ENCODE peak calls at places on chromosomes 11 and 22, in four cellular contexts. Z is HFF-Myc, H is bronchial epithelial cell, A is AG09309. Q is an unnamed sample.

GRCh38 chr11:128667873-128668272 is 26.0 kb upstream of the FLI1 start:
- DNase-seq in Z (no peak), H (peak), A (no peak), Q (no peak)

GRCh38 chr11:95505927-95506426 is 275.0 kb upstream of the SESN3 start:
- DNase-seq in Z (no peak), H (no peak), A (peak), Q (peak)

GRCh38 chr22:47687776-47688175 is 925.3 kb downstream of the TBC1D22A start:
- DNase-seq in Z (no peak), H (no peak), A (no peak), Q (no peak)

GRCh38 chr11:117945047-117945820 is 16.0 kb upstream of the TMPRSS13 start:
- DNase-seq in Z (no peak), H (no peak), A (no peak), Q (no peak)

GRCh38 chr11:20118209-20118608 is 42.1 kb downstream of the DBX1 start:
- DNase-seq in Z (no peak), H (no peak), A (no peak), Q (no peak)

GRCh38 chr11:33147559-33147958 is 13.7 kb downstream of the CSTF3 start:
- DNase-seq in Z (no peak), H (peak), A (no peak), Q (no peak)

GRCh38 chr11:84965484-84965883 is 661.7 kb downstream of the DLG2 start:
- DNase-seq in Z (no peak), H (no peak), A (no peak), Q (no peak)

GRCh38 chr22:26245001-26245400 is 75.7 kb downstream of the SEZ6L start:
- DNase-seq in Z (no peak), H (no peak), A (no peak), Q (no peak)

GRCh38 chr11:19918302-19919049 is 205.8 kb downstream of the NAV2 start:
- DNase-seq in Z (no peak), H (no peak), A (peak), Q (no peak)

GRCh38 chr11:105189586-105189985 is 50.0 kb upstream of the CARD18 start:
- DNase-seq in Z (no peak), H (peak), A (no peak), Q (no peak)

GRCh38 chr11:68677432-68677831 is 6.9 kb upstream of the GAL start:
- DNase-seq in Z (peak), H (peak), A (peak), Q (peak)

DNA sequence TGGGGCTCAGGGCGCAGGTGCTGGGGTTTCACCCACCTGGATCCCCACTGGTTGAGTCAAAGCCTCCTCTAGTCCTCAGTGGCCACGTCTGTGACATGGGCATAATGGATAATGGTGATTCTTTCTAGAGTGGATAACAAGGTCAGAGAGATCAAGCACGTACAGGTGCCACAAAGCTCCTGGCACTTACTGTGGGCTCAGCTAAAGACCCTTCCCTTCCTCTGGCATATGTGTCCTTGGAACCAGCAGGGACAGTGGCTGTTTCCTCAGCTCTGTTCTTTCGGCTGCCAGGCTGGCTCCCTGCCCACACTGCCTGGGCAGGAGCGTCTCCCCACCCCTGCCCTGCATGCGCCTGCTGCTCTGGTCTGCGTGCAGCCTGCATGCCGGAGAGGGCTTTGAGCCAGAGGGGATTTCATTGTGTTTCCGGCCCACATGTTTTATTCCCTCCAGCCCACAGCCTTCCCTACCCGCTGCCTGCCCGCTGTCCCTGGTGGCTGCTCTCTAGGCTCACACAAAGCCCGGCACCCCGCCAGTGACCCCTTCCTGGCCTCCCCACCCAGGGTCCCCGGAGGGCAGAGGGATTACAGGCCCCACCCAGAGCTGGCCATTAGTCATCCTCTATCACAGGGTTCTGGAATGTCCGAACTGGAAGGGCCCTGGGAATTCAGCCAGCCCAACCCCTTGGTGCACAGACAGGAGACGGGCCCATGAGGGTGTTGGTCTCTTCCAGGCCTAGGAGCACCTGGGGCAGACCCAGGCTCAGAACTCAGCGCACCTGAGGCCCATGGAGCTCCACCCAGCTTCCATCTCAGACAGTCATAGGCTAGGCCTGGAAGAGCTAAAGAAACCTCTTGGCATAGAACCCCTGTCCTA is 55.3 kb upstream of the GCAT start:
- DNase-seq in Z (peak), H (peak), A (peak), Q (peak)
- TF ChIP-seq CTCF in Z (no peak), H (no peak), A (peak), Q (peak)

GRCh38 chr11:126319374-126319740 is 15.5 kb downstream of the DCPS start:
- DNase-seq in Z (no peak), H (no peak), A (no peak), Q (no peak)

GRCh38 chr11:126322996-126323395 is 19.1 kb downstream of the DCPS start:
- DNase-seq in Z (no peak), H (no peak), A (no peak), Q (no peak)

GRCh38 chr11:126317681-126318641 is 14.1 kb downstream of the DCPS start:
- DNase-seq in Z (peak), H (peak), A (no peak), Q (peak)

GRCh38 chr11:126313826-126314225 is 10.0 kb downstream of the DCPS start:
- DNase-seq in Z (no peak), H (no peak), A (no peak), Q (no peak)

DNA sequence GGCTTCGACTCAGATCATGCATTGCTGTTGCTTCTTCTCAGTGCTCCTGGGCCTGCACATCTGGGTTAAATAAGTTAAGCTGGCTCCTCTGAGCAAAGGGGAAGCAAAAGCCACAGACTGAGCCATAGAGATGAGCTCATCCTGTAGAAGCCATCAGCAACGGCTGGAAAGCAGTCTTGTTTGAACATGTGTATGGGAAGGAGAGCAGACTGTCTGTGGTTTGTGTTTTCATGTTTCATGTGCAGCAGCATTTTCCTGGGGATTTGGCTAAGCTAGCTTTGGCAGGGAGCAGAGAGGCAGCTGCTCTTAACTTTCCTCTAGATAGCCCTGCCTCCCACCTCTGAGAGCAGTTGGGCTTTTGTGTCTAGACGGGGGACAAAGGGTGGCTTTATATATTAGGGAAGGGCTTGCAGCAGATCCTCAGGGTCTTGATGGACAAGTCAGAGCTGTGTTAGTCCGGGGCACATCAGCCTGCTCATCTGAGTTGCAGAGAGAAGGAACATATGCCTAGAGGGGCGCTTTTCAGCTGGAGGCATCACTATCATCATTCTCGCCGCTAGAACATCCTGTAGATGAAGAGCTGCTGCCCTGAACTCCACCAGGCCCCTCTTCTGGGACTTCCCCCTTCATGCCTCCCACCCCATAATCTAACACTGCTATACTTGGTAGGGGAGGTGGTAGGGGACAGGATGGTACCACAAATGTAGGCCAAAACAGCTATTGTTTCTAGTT is 14.9 kb downstream of the DCPS start:
- DNase-seq in Z (peak), H (peak), A (peak), Q (peak)
- H3K4me3 ChIP-seq in Z (peak), H (no peak), A (peak), Q (peak)

GRCh38 chr22:19942886-19943664 is 1.5 kb upstream of the TXNRD2 start:
- DNase-seq in Z (peak), H (peak), A (peak), Q (no peak)

GRCh38 chr22:19940536-19941364 is 822 bp upstream of the COMT start:
- DNase-seq in Z (no peak), H (no peak), A (no peak), Q (no peak)

GRCh38 chr22:19942071-19942885 is 660 bp upstream of the TXNRD2 start:
- DNase-seq in Z (no peak), H (no peak), A (peak), Q (no peak)

GRCh38 chr22:19941365-19942070 is at the start of the genes COMT and TXNRD2:
- DNase-seq in Z (no peak), H (no peak), A (no peak), Q (no peak)

GRCh38 chr22:19943665-19944026 is 2.0 kb upstream of the TXNRD2 start:
- DNase-seq in Z (peak), H (no peak), A (peak), Q (no peak)
- TF ChIP-seq CTCF in Z (no peak), H (no peak), A (peak), Q (peak)

GRCh38 chr11:60482361-60482760 is 10.2 kb upstream of the MS4A12 start:
- DNase-seq in Z (no peak), H (no peak), A (no peak), Q (no peak)
- H3K4me3 ChIP-seq in Z (no peak), H (no peak), A (no peak), Q (no peak)

GRCh38 chr22:23895599-23896144 is 1.5 kb downstream of the MIF start:
- DNase-seq in Z (no peak), H (no peak), A (no peak), Q (no peak)
- TF ChIP-seq CTCF in Z (no peak), H (no peak), A (no peak), Q (no peak)

DNA sequence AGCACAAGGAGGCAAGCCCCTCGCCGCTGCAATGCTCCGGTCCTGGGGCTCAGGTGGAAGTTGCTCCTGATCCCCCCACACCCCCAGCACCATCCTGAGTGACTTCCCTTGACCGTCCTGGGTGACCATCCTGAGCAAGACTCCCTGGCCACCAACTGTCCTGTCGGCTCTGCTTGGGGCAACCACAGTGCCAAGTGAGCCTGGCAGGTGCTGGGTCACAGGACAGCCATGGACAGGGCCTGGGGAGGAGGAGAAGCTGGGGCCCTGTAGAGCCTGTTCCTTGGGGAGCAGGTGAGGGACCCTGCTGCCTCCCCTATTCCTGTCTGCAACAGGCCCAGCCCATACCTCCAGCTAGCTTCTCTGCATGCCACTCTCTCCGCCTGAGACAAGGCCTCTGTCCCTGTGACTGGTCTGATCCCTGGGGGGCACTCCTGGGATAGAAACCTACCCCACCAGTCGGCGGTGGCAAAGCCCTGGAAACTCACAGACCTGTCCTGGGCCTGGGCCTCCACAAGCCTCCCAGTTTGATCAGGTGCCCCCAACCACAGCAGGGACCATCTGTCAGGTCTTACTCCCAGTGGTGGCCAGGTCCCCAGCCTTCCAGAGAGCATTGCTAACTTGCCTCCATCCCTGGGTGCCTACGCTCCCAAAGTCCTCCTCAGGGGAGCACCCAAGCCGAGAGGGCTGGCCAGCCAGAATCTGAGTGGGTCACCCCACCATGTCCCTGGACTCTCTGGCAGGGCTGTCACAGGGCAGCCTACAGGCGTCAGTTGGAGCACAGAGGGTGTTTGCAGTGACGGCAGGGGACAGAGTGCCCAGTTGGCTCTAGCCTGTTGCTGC is 68.7 kb upstream of the WNT7B start:
- DNase-seq in Z (no peak), H (no peak), A (no peak), Q (no peak)
- H3K4me3 ChIP-seq in Z (peak), H (peak), A (peak), Q (peak)

GRCh38 chr22:23179381-23180294 is 671 bp upstream of the BCR start:
- DNase-seq in Z (no peak), H (no peak), A (no peak), Q (no peak)

GRCh38 chr22:23178512-23179254 is 1.6 kb upstream of the BCR start:
- DNase-seq in Z (peak), H (peak), A (no peak), Q (no peak)

GRCh38 chr22:23177197-23177596 is 3.1 kb upstream of the BCR start:
- DNase-seq in Z (no peak), H (no peak), A (no peak), Q (no peak)

GRCh38 chr22:23176645-23177027 is 3.7 kb upstream of the BCR start:
- DNase-seq in Z (no peak), H (no peak), A (no peak), Q (no peak)

DNA sequence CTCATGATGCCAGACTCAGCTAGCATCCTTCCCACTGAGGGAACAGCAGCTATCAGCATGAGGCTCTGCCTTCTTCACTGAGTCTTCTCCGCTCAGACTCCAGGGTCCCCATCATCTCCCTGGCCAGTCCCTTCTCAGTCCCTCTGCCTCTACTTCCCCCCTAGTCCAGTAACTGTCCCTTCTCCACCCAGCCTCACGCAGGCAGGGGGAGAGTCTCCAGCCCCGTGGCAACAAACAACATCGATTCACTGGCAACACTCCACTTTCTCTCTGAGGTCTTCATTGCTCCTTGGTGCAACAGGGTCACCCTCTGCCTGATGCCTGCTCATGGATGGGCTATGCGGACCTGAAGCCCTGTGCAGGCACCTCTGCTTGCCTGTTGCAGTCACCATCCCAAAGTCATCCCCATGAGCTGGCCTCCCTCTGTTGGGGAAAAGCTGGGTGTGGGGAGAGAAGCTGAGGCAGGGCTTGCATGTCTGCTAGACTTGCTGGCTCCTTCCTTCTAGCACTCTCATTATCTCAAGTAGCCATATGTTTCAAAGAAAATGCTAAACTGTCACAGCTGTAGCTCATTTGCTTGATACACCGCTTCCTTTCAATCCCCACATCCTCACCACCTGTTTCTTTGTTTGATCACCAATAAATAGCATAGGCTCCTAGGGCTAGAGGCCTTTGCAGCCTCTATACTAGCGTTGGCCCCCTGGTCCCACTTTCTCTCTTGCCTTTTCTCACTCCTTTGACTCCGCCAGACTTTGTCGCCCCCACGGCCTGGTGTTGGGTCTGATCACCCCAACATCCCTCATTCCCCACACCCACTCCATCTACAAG is 4.3 kb upstream of the BCR start:
- DNase-seq in Z (no peak), H (no peak), A (no peak), Q (no peak)
- TF ChIP-seq CTCF in Z (no peak), H (no peak), A (no peak), Q (no peak)

DNA sequence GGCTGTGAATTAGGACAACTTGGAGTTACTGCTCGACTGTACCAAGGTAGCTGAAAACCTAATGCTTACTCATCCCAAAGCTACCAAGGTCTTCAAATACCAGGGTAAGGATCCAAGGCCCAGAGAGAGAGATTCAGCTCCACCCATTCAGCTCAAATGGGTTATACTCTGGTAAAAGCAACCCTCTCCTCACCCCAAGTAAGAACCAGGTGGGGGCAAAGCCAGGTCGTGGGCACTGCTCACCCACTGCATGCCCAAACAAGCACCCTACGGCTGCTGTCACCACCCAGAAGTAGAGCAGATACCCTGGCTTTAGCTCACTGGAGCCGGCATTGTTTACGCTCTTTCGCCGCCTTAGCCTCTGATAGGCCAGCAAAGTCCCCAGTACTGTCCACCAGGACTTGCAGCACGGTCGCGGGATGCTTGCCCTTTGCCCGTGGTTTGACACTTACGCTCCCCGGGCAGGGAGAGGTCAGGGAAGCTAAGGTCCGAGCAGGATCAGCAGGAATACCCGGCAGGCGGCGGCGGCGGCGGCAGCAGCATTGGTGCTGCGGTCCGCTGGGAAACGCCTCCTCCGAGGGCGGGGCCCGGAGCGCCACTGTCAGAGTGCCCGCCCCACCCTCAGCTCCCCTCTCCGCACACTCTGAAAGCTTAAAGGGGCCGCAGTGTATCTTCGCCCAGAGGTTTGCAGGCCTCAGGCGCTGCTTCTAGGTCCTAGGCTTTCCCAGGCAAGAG is 19.6 kb downstream of the CKAP5 start:
- DNase-seq in Z (peak), H (peak), A (no peak), Q (no peak)
- H3K4me3 ChIP-seq in Z (peak), H (peak), A (peak), Q (peak)

Q was measured in AG04449.